ENCODE peak calls at places on chromosomes 16 and 17, in seven cellular contexts. T, K, P, R, D, U and L are unnamed samples.

GRCh38 chr17:45388604-45389325 is 43.9 kb downstream of the ARHGAP27 start:
- DNase-seq in T (peak; percentile 33), K (no peak), P (no peak), R (no peak), D (peak; percentile 61), U (no peak), L (no peak)

GRCh38 chr17:18285296-18285695 is 24.8 kb downstream of the MIEF2 start:
- DNase-seq in T (no peak), K (no peak), P (no peak), R (no peak), D (no peak), U (no peak), L (no peak)

GRCh38 chr16:50326835-50327465 is 41.8 kb downstream of the BRD7 start:
- DNase-seq in T (peak; percentile 61), K (no peak), P (peak; percentile 37), R (no peak), D (peak; percentile 15), U (peak; percentile 58), L (peak; percentile 54)

GRCh38 chr16:15729152-15729551 is 79.1 kb downstream of the NDE1 start:
- DNase-seq in T (no peak), K (no peak), P (no peak), R (no peak), D (no peak), U (no peak), L (no peak)

GRCh38 chr16:63808730-63809129 is 1313.1 kb downstream of the CDH11 start:
- DNase-seq in T (no peak), K (no peak), P (no peak), R (no peak), D (no peak), U (no peak), L (no peak)

GRCh38 chr16:50265260-50265659 is 1.1 kb upstream of the ADCY7 start:
- DNase-seq in T (peak; percentile 38), K (no peak), P (no peak), R (no peak), D (no peak), U (peak; percentile 39), L (peak; percentile 43)

GRCh38 chr17:48462946-48463345 is 32.9 kb upstream of the SKAP1 start:
- DNase-seq in T (no peak), K (no peak), P (no peak), R (no peak), D (no peak), U (no peak), L (no peak)

GRCh38 chr17:21036361-21036881 is 6.4 kb downstream of the USP22 start:
- DNase-seq in T (peak; percentile 38), K (no peak), P (no peak), R (no peak), D (no peak), U (no peak), L (peak; percentile 10)

GRCh38 chr16:89319883-89320716 is 102.6 kb downstream of the ZNF778 start:
- DNase-seq in T (peak; percentile 89), K (no peak), P (peak; percentile 73), R (peak; percentile 59), D (peak; percentile 86), U (peak; percentile 79), L (peak; percentile 91)

GRCh38 chr16:46859719-46860152 is 24.4 kb upstream of the GPT2 start:
- DNase-seq in T (peak; percentile 93), K (peak; percentile 52), P (peak; percentile 72), R (no peak), D (peak; percentile 91), U (peak; percentile 84), L (peak; percentile 93)

GRCh38 chr16:81277681-81278080 is 37.1 kb upstream of the GAN start:
- DNase-seq in T (peak; percentile 86), K (no peak), P (no peak), R (peak; percentile 56), D (no peak), U (no peak), L (no peak)

GRCh38 chr17:951388-952132 is 28.0 kb downstream of the NXN start:
- DNase-seq in T (peak; percentile 63), K (peak; percentile 73), P (peak; percentile 58), R (peak; percentile 66), D (peak; percentile 82), U (peak; percentile 84), L (peak; percentile 31)

GRCh38 chr16:89704281-89704680 is 2.8 kb upstream of the SPATA2L start:
- DNase-seq in T (no peak), K (no peak), P (no peak), R (no peak), D (no peak), U (no peak), L (no peak)

GRCh38 chr17:77137111-77137510 is 3.7 kb upstream of the SEC14L1 start:
- DNase-seq in T (no peak), K (no peak), P (no peak), R (no peak), D (no peak), U (no peak), L (no peak)

GRCh38 chr16:19329932-19330331 is 44.4 kb downstream of the CLEC19A start:
- DNase-seq in T (peak; percentile 34), K (no peak), P (no peak), R (no peak), D (no peak), U (peak; percentile 31), L (peak; percentile 30)

GRCh38 chr16:53053967-53054669 is 673 bp upstream of the CHD9 start:
- DNase-seq in T (peak; percentile 30), K (no peak), P (peak; percentile 65), R (no peak), D (no peak), U (peak; percentile 46), L (no peak)

GRCh38 chr17:1714980-1715802 is 5.0 kb upstream of the TLCD2 start:
- DNase-seq in T (peak; percentile 91), K (peak; percentile 73), P (peak; percentile 97), R (peak; percentile 68), D (peak; percentile 94), U (peak; percentile 90), L (peak; percentile 92)

GRCh38 chr16:1325673-1326371 is 7.6 kb upstream of the BAIAP3 start:
- DNase-seq in T (no peak), K (no peak), P (no peak), R (no peak), D (no peak), U (no peak), L (no peak)

GRCh38 chr16:17238285-17239028 is 232.3 kb downstream of the XYLT1 start:
- DNase-seq in T (no peak), K (no peak), P (no peak), R (no peak), D (peak; percentile 14), U (no peak), L (no peak)

GRCh38 chr16:73268311-73268997 is 220.5 kb upstream of the ZFHX3 start:
- DNase-seq in T (peak; percentile 12), K (no peak), P (peak; percentile 10), R (no peak), D (no peak), U (peak; percentile 11), L (peak; percentile 16)

GRCh38 chr16:10920726-10921427 is 21.4 kb downstream of the DEXI start:
- DNase-seq in T (peak; percentile 40), K (no peak), P (no peak), R (no peak), D (no peak), U (no peak), L (no peak)

GRCh38 chr17:17837966-17838962 is 1.5 kb upstream of the SREBF1 start:
- DNase-seq in T (peak; percentile 52), K (no peak), P (peak; percentile 63), R (no peak), D (peak; percentile 53), U (peak; percentile 85), L (peak; percentile 75)

GRCh38 chr17:41061969-41062368 is 2.1 kb upstream of the KRTAP2-3 start:
- DNase-seq in T (peak; percentile 59), K (peak; percentile 86), P (peak; percentile 46), R (no peak), D (peak; percentile 89), U (peak; percentile 52), L (no peak)

GRCh38 chr16:67716097-67716496 is 3.0 kb downstream of the GFOD2 start:
- DNase-seq in T (no peak), K (no peak), P (no peak), R (no peak), D (no peak), U (no peak), L (no peak)

GRCh38 chr16:67718668-67719047 is 458 bp downstream of the GFOD2 start:
- DNase-seq in T (no peak), K (no peak), P (no peak), R (no peak), D (no peak), U (no peak), L (peak; percentile 5)

GRCh38 chr16:67719778-67720144 is 645 bp upstream of the GFOD2 start:
- DNase-seq in T (peak; percentile 28), K (peak; percentile 11), P (peak; percentile 61), R (no peak), D (peak; percentile 51), U (peak; percentile 21), L (peak; percentile 25)

GRCh38 chr16:67720236-67720635 is 1.1 kb upstream of the GFOD2 start:
- DNase-seq in T (no peak), K (no peak), P (peak; percentile 17), R (no peak), D (no peak), U (no peak), L (peak; percentile 11)

DNA sequence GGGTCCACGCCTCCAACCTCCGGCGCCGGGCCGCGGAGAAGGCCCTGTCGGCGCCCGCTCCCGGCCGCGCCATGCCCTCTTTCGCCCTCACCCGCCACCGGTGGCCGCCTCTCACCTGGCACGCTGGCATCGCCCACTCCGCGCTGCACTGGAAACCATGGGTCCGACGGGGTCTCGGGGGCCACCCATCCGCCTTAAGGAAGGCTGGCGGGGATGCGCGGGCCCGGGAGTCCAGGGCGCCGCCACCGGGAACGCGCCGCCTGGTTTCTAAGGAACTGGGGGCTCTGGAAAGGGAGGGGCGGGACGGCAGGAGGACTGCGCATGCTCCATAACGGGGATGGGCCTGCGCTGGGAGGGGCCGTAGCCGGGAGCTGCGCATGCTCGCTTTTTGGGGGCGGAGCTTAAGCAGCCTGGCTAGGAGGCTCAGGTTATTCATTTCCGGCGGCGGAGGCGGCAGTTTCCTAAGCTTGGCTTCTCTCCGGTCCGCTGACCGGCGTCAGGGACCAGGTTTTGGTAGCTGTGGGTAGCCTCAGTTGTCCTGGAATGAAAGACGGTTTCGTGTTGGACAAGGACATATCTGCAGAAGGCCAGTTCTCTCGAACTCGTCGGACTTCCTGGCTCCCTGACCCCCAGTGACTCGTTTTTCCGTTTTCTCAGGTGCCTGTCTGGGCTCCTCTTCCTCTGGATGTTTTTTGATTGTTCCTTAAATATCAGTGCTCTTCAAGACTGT is at the start of gene GFOD2:
- DNase-seq in T (peak; percentile 96), K (peak; percentile 88), P (peak; percentile 96), R (peak; percentile 100), D (peak; percentile 90), U (peak; percentile 94), L (peak; percentile 95)
- TF ChIP-seq CTCF in T (no peak), K (no peak), P (no peak), R (no peak), D (no peak), U (no peak), L (no peak)

GRCh38 chr17:63943745-63944144 is 11.6 kb upstream of the CD79B start:
- DNase-seq in T (no peak), K (no peak), P (no peak), R (no peak), D (no peak), U (no peak), L (no peak)
- TF ChIP-seq CTCF in T (no peak), K (peak; percentile 22), P (peak; percentile 13), R (peak; percentile 57), D (no peak), U (no peak), L (peak; percentile 10)

GRCh38 chr16:74716355-74716754 is 15.7 kb upstream of the MLKL start:
- DNase-seq in T (no peak), K (no peak), P (no peak), R (no peak), D (no peak), U (no peak), L (no peak)
- TF ChIP-seq CTCF in T (no peak), K (no peak), P (no peak), R (no peak), D (no peak), U (no peak), L (no peak)

GRCh38 chr17:38402897-38403296 is 25.4 kb upstream of the ARHGAP23 start:
- DNase-seq in T (no peak), K (no peak), P (no peak), R (no peak), D (no peak), U (no peak), L (no peak)
- TF ChIP-seq CTCF in T (peak; percentile 18), K (no peak), P (no peak), R (no peak), D (no peak), U (no peak), L (no peak)